ENCODE peak calls at places on chromosomes 3 and 15, in six cellular contexts. V, R, H, G, X and S are unnamed samples.

GRCh38 chr3:42032693-42033349 is 58.3 kb upstream of the TRAK1 start:
- DNase-seq in V (no peak), R (no peak), H (peak), G (no peak), X (no peak), S (no peak)

GRCh38 chr15:23039917-23040281 is 530 bp upstream of the TUBGCP5 start:
- DNase-seq in V (no peak), R (no peak), H (no peak), G (no peak), X (no peak), S (no peak)

GRCh38 chr3:31531465-31531991 is 1.2 kb upstream of the STT3B start:
- DNase-seq in V (no peak), R (no peak), H (peak), G (no peak), X (no peak), S (no peak)

GRCh38 chr3:150252462-150252861 is 155.6 kb upstream of the TSC22D2 start:
- DNase-seq in V (no peak), R (no peak), H (peak), G (no peak), X (no peak), S (no peak)

GRCh38 chr3:189324538-189325138 is 152.9 kb downstream of the TPRG1 start:
- DNase-seq in V (peak), R (no peak), H (peak), G (peak), X (peak), S (peak)

GRCh38 chr15:40637221-40637745 is 43.2 kb downstream of the KNL1 start:
- DNase-seq in V (no peak), R (no peak), H (no peak), G (no peak), X (no peak), S (no peak)

GRCh38 chr3:46693897-46694235 is 387 bp upstream of the ALS2CL start:
- DNase-seq in V (peak), R (no peak), H (no peak), G (peak), X (no peak), S (no peak)

GRCh38 chr15:65077981-65078352 is 1.4 kb downstream of the KBTBD13 start:
- DNase-seq in V (peak), R (no peak), H (peak), G (peak), X (no peak), S (peak)

GRCh38 chr3:15011174-15011573 is 53.9 kb downstream of the MRPS25 start:
- DNase-seq in V (no peak), R (no peak), H (no peak), G (no peak), X (no peak), S (no peak)

GRCh38 chr15:73265536-73266153 is 103.1 kb downstream of the HCN4 start:
- DNase-seq in V (peak), R (no peak), H (peak), G (peak), X (no peak), S (peak)

GRCh38 chr3:98005438-98005837 is 29.7 kb downstream of the GABRR3 start:
- DNase-seq in V (no peak), R (no peak), H (no peak), G (no peak), X (no peak), S (no peak)

GRCh38 chr3:46626039-46626438 is 13.7 kb downstream of the FAM240A start:
- DNase-seq in V (no peak), R (no peak), H (no peak), G (no peak), X (no peak), S (no peak)

GRCh38 chr3:182971637-182972036 is 8.7 kb downstream of the DCUN1D1 start:
- DNase-seq in V (no peak), R (no peak), H (peak), G (no peak), X (no peak), S (no peak)

GRCh38 chr3:64351713-64352595 is 126.7 kb upstream of the PRICKLE2 start:
- DNase-seq in V (no peak), R (no peak), H (peak), G (no peak), X (no peak), S (no peak)

GRCh38 chr15:64877435-64877834 is 34.3 kb upstream of the ANKDD1A start:
- DNase-seq in V (no peak), R (no peak), H (peak), G (peak), X (no peak), S (no peak)

GRCh38 chr3:183349421-183350157 is 78.8 kb downstream of the MCF2L2 start:
- DNase-seq in V (no peak), R (no peak), H (no peak), G (peak), X (no peak), S (no peak)

GRCh38 chr15:98126326-98127090 is 166.0 kb downstream of the ARRDC4 start:
- DNase-seq in V (no peak), R (no peak), H (peak), G (no peak), X (no peak), S (no peak)

GRCh38 chr15:66424963-66425612 is 38.4 kb downstream of the MAP2K1 start:
- DNase-seq in V (no peak), R (no peak), H (no peak), G (no peak), X (no peak), S (no peak)

GRCh38 chr3:37740471-37740870 is 121.2 kb upstream of the CTDSPL start:
- DNase-seq in V (no peak), R (no peak), H (no peak), G (no peak), X (no peak), S (no peak)

GRCh38 chr15:25947336-25948080 is 84.4 kb upstream of the ATP10A start:
- DNase-seq in V (no peak), R (no peak), H (peak), G (no peak), X (peak), S (no peak)

GRCh38 chr15:52163321-52164190 is 27.6 kb downstream of the GNB5 start:
- DNase-seq in V (no peak), R (no peak), H (no peak), G (no peak), X (no peak), S (no peak)

GRCh38 chr3:44915702-44916438 is 41.5 kb downstream of the TGM4 start:
- DNase-seq in V (no peak), R (no peak), H (no peak), G (no peak), X (no peak), S (no peak)

GRCh38 chr15:99307735-99308134 is 56.5 kb downstream of the LRRC28 start:
- DNase-seq in V (no peak), R (no peak), H (no peak), G (no peak), X (no peak), S (no peak)

GRCh38 chr15:91100561-91101355 is 701 bp downstream of the SV2B start:
- DNase-seq in V (no peak), R (no peak), H (no peak), G (peak), X (no peak), S (no peak)

GRCh38 chr3:129441215-129441614 is 1.2 kb downstream of the IFT122 start:
- DNase-seq in V (no peak), R (no peak), H (no peak), G (peak), X (no peak), S (no peak)

GRCh38 chr3:169227911-169228310 is 435.6 kb downstream of the MECOM start:
- DNase-seq in V (no peak), R (no peak), H (peak), G (peak), X (no peak), S (no peak)

GRCh38 chr3:63964287-63965073 is 52.3 kb upstream of the SCAANT1 start:
- DNase-seq in V (no peak), R (no peak), H (no peak), G (no peak), X (peak), S (no peak)

GRCh38 chr3:119403201-119403600 is 60.2 kb downstream of the TMEM39A start:
- DNase-seq in V (no peak), R (no peak), H (no peak), G (no peak), X (no peak), S (no peak)

GRCh38 chr3:48576647-48577046 is 13.1 kb upstream of the UCN2 start:
- DNase-seq in V (no peak), R (no peak), H (no peak), G (no peak), X (no peak), S (no peak)

GRCh38 chr3:31841515-31841914 is 139.5 kb downstream of the OSBPL10 start:
- DNase-seq in V (no peak), R (no peak), H (no peak), G (peak), X (no peak), S (no peak)

GRCh38 chr3:41033956-41034519 is 165.3 kb upstream of the CTNNB1 start:
- DNase-seq in V (no peak), R (no peak), H (no peak), G (no peak), X (no peak), S (no peak)

GRCh38 chr3:133464573-133464972 is 64.7 kb downstream of the BFSP2 start:
- DNase-seq in V (no peak), R (no peak), H (peak), G (no peak), X (no peak), S (no peak)

GRCh38 chr15:69664572-69665326 is 212.1 kb downstream of the RPLP1 start:
- DNase-seq in V (no peak), R (no peak), H (no peak), G (no peak), X (no peak), S (no peak)

GRCh38 chr3:105906834-105907233 is 38.0 kb upstream of the CBLB start:
- DNase-seq in V (no peak), R (no peak), H (peak), G (no peak), X (no peak), S (no peak)

GRCh38 chr3:73680696-73681095 is 56.0 kb upstream of the PDZRN3 start:
- DNase-seq in V (no peak), R (no peak), H (no peak), G (no peak), X (no peak), S (no peak)

GRCh38 chr3:6657591-6657990 is 203.3 kb upstream of the GRM7 start:
- DNase-seq in V (no peak), R (no peak), H (no peak), G (no peak), X (no peak), S (no peak)